ENCODE peak calls at places on chromosomes 5 and 9, in ten cellular contexts. I is T-helper 1 cell, D is hypothalamus, A is chondrocyte, L is D341Med, X is astrocyte of the spinal cord, O is NB4, Z is RKO, F is fibroblast of mammary gland, E is spleen. S is an unnamed sample.

GRCh38 chr9:89626741-89627265 is 22.0 kb downstream of the GADD45G start:
- DNase-seq in E (no peak), L (no peak), F (no peak), I (no peak), D (no peak), O (no peak), A (no peak), X (no peak), Z (no peak), S (no peak)

GRCh38 chr9:127245637-127246164 is 18.9 kb upstream of the GARNL3 start:
- DNase-seq in F (no peak), D (no peak), X (no peak), O (no peak), I (no peak), A (no peak), E (no peak), Z (no peak), L (no peak), S (no peak)

GRCh38 chr5:157870837-157871834 is 12.2 kb upstream of the CLINT1 start:
- DNase-seq in E (no peak), X (peak; percentile 25), O (no peak), I (no peak), F (peak; percentile 78), Z (peak; percentile 64), A (no peak), L (no peak), D (no peak), S (no peak)

GRCh38 chr9:81825831-81826540 is 102.2 kb upstream of the SPATA31D4 start:
- DNase-seq in I (no peak), A (no peak), D (no peak), L (no peak), X (no peak), F (no peak), E (no peak), Z (no peak), O (no peak), S (no peak)

GRCh38 chr5:108749130-108749861 is 1.6 kb downstream of the FER start:
- DNase-seq in F (peak; percentile 9), X (peak; percentile 13), I (no peak), Z (peak; percentile 55), O (peak; percentile 50), L (peak; percentile 81), A (peak; percentile 92), E (no peak), D (no peak), S (peak; percentile 6)

GRCh38 chr9:21828853-21829405 is 26.5 kb downstream of the MTAP start:
- DNase-seq in Z (no peak), X (no peak), A (no peak), E (no peak), L (no peak), F (no peak), D (no peak), O (no peak), I (no peak), S (no peak)

GRCh38 chr9:98356953-98357352 is 101.5 kb upstream of the TBC1D2 start:
- DNase-seq in F (peak; percentile 89), D (no peak), X (peak; percentile 24), L (no peak), A (no peak), I (no peak), O (no peak), E (no peak), Z (no peak), S (no peak)

GRCh38 chr5:57037355-57037754 is 85.4 kb upstream of the MIER3 start:
- DNase-seq in Z (peak; percentile 20), L (no peak), F (no peak), X (no peak), I (no peak), D (no peak), A (no peak), O (peak; percentile 17), E (no peak), S (no peak)

GRCh38 chr5:14270212-14270702 is 127.1 kb downstream of the TRIO start:
- DNase-seq in E (no peak), A (no peak), X (peak; percentile 73), D (no peak), Z (peak; percentile 78), O (peak; percentile 63), L (peak; percentile 71), I (no peak), F (peak; percentile 74), S (no peak)

GRCh38 chr9:117290809-117291208 is 124.0 kb downstream of the ASTN2 start:
- DNase-seq in A (no peak), Z (no peak), E (no peak), O (no peak), L (no peak), F (peak; percentile 8), D (no peak), X (no peak), I (no peak), S (no peak)

GRCh38 chr5:2686725-2687124 is 64.8 kb downstream of the IRX2 start:
- DNase-seq in X (no peak), E (no peak), O (no peak), I (no peak), L (no peak), A (no peak), F (no peak), D (no peak), Z (no peak), S (no peak)

GRCh38 chr5:151150484-151151262 is 6.9 kb downstream of the ANXA6 start:
- DNase-seq in F (peak; percentile 52), L (no peak), E (peak; percentile 89), A (no peak), I (peak; percentile 63), Z (no peak), O (peak; percentile 97), X (peak; percentile 67), D (peak; percentile 37), S (peak; percentile 30)

GRCh38 chr5:82597437-82597836 is 319.3 kb upstream of the RPS23 start:
- DNase-seq in F (no peak), A (no peak), L (peak; percentile 25), E (no peak), I (no peak), X (no peak), Z (no peak), D (no peak), O (no peak), S (no peak)

GRCh38 chr9:133763272-133764183 is 25.4 kb upstream of the SARDH start:
- DNase-seq in O (no peak), Z (no peak), E (peak; percentile 59), D (no peak), F (peak; percentile 16), L (peak; percentile 18), I (no peak), A (no peak), X (peak; percentile 14), S (no peak)

GRCh38 chr5:92922231-92922967 is 658.6 kb downstream of the NR2F1-AS1 start:
- DNase-seq in Z (no peak), L (no peak), D (no peak), O (no peak), I (no peak), F (no peak), A (no peak), X (peak; percentile 44), E (no peak), S (no peak)

GRCh38 chr5:96533371-96533770 is 100.3 kb upstream of the PCSK1 start:
- DNase-seq in L (no peak), A (no peak), D (no peak), Z (no peak), E (no peak), I (no peak), O (no peak), F (no peak), X (no peak), S (no peak)

GRCh38 chr9:3875371-3876132 is 349.8 kb upstream of the RFX3 start:
- DNase-seq in D (no peak), X (peak; percentile 96), I (no peak), O (no peak), E (no peak), F (peak; percentile 97), L (no peak), A (no peak), Z (peak; percentile 90), S (no peak)

GRCh38 chr9:120868676-120869359 is 8.2 kb downstream of the PHF19 start:
- DNase-seq in X (peak; percentile 96), D (peak; percentile 95), F (peak; percentile 91), I (peak; percentile 97), A (no peak), E (peak; percentile 100), L (peak; percentile 97), O (peak; percentile 98), Z (peak; percentile 94), S (peak; percentile 97)

S was measured in memory B cell.